ENCODE peak calls at places on chromosomes 11 and 22, in seven cellular contexts. F, S, P, J, G, V and K are unnamed samples.

GRCh38 chr11:13260196-13260962 is 17.2 kb upstream of the BMAL1 start:
- DNase-seq in P (no peak), J (no peak), F (no peak), G (no peak), V (no peak), S (peak), K (no peak)

GRCh38 chr11:12017243-12017678 is 8.8 kb upstream of the DKK3 start:
- DNase-seq in J (peak), F (no peak), P (no peak), S (peak), V (no peak), G (no peak), K (no peak)

GRCh38 chr11:129249351-129249750 is 57.2 kb upstream of the ARHGAP32 start:
- DNase-seq in S (peak), V (no peak), P (no peak), G (no peak), J (peak), F (no peak), K (no peak)

GRCh38 chr11:119319136-119319701 is 2.3 kb upstream of the MCAM start:
- DNase-seq in F (no peak), V (no peak), G (no peak), P (no peak), J (no peak), S (no peak), K (peak)

GRCh38 chr22:36297568-36297967 is 44.6 kb downstream of the APOL1 start:
- DNase-seq in P (no peak), F (no peak), S (no peak), V (no peak), G (no peak), J (no peak), K (no peak)

GRCh38 chr11:61973603-61974162 is 6.2 kb upstream of the FTH1 start:
- DNase-seq in J (no peak), P (no peak), G (no peak), F (no peak), S (peak), V (no peak), K (peak)

GRCh38 chr22:44389926-44390925 is 77.5 kb upstream of the SHISAL1 start:
- DNase-seq in G (no peak), P (no peak), F (no peak), S (no peak), J (no peak), V (no peak), K (no peak)

GRCh38 chr22:46053563-46054090 is 76.7 kb upstream of the WNT7B start:
- DNase-seq in P (no peak), F (no peak), S (no peak), J (peak), G (no peak), V (no peak), K (no peak)

GRCh38 chr11:125903753-125904659 is at the start of gene DDX25:
- DNase-seq in V (peak), G (peak), P (peak), S (no peak), F (peak), J (no peak), K (no peak)

GRCh38 chr11:117492578-117493251 is 165.1 kb downstream of the CEP164 start:
- DNase-seq in J (no peak), V (peak), G (peak), S (no peak), P (peak), F (peak), K (no peak)

GRCh38 chr11:57900315-57900714 is 123.4 kb upstream of the OR9Q1 start:
- DNase-seq in P (no peak), G (no peak), S (no peak), F (peak), V (no peak), J (no peak), K (peak)

GRCh38 chr11:128776088-128776433 is 82.2 kb downstream of the FLI1 start:
- DNase-seq in S (no peak), V (no peak), J (no peak), G (no peak), P (no peak), F (peak), K (no peak)

GRCh38 chr22:49326558-49326957 is 501.1 kb downstream of the BRD1 start:
- DNase-seq in S (no peak), V (no peak), G (no peak), J (no peak), P (no peak), F (no peak), K (no peak)

GRCh38 chr11:17257200-17257599 is 19.3 kb upstream of the NUCB2 start:
- DNase-seq in P (no peak), G (no peak), S (peak), J (peak), V (no peak), F (no peak), K (no peak)

GRCh38 chr11:18364495-18365047 is 29.8 kb upstream of the LDHA start:
- DNase-seq in S (no peak), F (no peak), G (no peak), V (no peak), P (no peak), J (no peak), K (peak)

GRCh38 chr22:20354238-20354975 is 34.5 kb upstream of the DGCR6L start:
- DNase-seq in V (peak), J (no peak), F (no peak), G (no peak), P (peak), S (no peak), K (no peak)

GRCh38 chr11:72569966-72570892 is 104.0 kb downstream of the PDE2A start:
- DNase-seq in J (peak), V (no peak), S (peak), F (no peak), P (peak), G (no peak), K (peak)

GRCh38 chr11:72712168-72712721 is 38.0 kb upstream of the PDE2A start:
- DNase-seq in G (no peak), V (no peak), J (no peak), F (no peak), S (peak), P (no peak), K (no peak)

GRCh38 chr11:124644426-124645280 is 22.0 kb downstream of the TBRG1 start:
- DNase-seq in G (peak), S (peak), J (peak), F (peak), P (peak), V (peak), K (peak)

GRCh38 chr11:67642490-67643120 is 3.0 kb upstream of the TBX10 start:
- DNase-seq in S (no peak), F (no peak), G (no peak), V (no peak), P (no peak), J (no peak), K (no peak)

GRCh38 chr11:126113515-126113957 is 50.9 kb upstream of the CDON start:
- DNase-seq in J (peak), P (no peak), G (no peak), F (peak), S (peak), V (no peak), K (peak)

GRCh38 chr22:31575190-31575589 is 78.9 kb downstream of the SFI1 start:
- DNase-seq in S (no peak), P (no peak), V (no peak), J (no peak), G (no peak), F (no peak), K (peak)

GRCh38 chr11:132742929-132743328 is 789.4 kb downstream of the OPCML start:
- DNase-seq in J (no peak), G (no peak), F (no peak), S (no peak), P (no peak), V (no peak), K (no peak)

GRCh38 chr11:2377511-2378443 is 667 bp downstream of the CD81 start:
- DNase-seq in F (peak), V (peak), G (peak), S (peak), P (peak), J (peak), K (no peak)

DNA sequence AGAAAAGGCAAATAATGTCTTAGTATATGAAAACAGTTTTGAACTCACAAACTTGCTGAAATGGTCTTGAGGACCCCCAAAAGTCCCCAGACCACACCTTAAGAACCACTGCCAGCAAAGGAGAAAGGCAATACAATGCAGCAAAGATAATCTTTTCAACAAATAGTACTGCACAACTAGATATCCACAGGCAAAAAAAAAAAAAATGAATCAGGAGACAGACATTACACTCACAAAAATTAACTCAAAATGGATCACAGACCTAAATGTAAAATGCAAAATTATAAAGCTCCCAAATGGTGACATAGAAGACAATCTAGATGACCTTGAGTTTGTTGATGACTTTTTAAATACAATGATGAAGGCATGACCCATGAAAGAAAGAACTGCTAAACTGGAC is 8.3 kb downstream of the PICALM start:
- DNase-seq in G (no peak), P (no peak), S (no peak), V (no peak), J (no peak), F (no peak), K (no peak)
- H3K4me2 ChIP-seq in G (no peak), P (no peak), S (no peak), V (no peak), J (no peak), F (no peak), K (no peak)

GRCh38 chr11:95095858-95096587 is 6.4 kb downstream of the ENDOD1 start:
- DNase-seq in V (no peak), S (peak), P (no peak), G (no peak), J (peak), F (no peak), K (no peak)
- H3K4ac ChIP-seq in V (no peak), S (no peak), P (no peak), G (no peak), J (no peak), F (no peak), K (no peak)

GRCh38 chr11:88861618-88862017 is 204.2 kb downstream of the GRM5 start:
- DNase-seq in S (no peak), V (no peak), J (no peak), P (no peak), G (no peak), F (no peak), K (no peak)
- H3K18ac ChIP-seq in S (no peak), V (no peak), J (no peak), P (no peak), G (no peak), F (no peak), K (no peak)

DNA sequence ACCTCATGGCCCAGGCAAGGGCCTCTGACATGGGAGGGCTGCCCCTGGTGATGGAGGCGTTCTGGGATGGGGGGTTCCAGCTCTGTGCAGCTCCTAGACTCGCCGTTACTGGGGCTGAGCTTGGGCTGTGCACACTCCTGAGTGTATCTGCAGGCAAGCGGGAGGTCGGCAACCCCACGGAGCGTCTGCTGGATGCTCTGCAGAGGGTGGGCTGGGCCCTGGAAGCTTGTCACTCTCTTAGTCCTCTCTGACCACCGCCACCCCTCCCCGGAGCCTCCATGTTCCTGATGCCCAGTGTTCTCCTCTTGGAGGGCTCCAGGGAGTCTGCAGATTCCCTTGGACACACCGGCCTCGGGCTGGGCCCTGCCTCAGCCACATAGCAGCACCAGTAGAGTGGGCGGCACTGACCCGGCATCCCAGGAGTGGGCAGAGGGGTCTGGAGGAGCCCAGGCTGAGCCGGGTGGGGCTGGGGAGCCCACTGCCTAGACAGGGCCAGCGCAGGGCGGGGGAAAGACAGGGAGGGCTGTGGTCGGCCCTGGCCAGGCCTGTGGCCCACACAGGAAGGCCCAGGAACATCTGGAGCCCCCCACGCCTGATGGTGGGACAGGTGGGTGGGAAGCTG is 20.6 kb upstream of the MUC5B start:
- DNase-seq in J (no peak), S (no peak), P (peak), V (no peak), F (peak), G (no peak), K (no peak)
- H3K4me2 ChIP-seq in J (no peak), S (no peak), P (no peak), V (no peak), F (no peak), G (peak), K (no peak)

DNA sequence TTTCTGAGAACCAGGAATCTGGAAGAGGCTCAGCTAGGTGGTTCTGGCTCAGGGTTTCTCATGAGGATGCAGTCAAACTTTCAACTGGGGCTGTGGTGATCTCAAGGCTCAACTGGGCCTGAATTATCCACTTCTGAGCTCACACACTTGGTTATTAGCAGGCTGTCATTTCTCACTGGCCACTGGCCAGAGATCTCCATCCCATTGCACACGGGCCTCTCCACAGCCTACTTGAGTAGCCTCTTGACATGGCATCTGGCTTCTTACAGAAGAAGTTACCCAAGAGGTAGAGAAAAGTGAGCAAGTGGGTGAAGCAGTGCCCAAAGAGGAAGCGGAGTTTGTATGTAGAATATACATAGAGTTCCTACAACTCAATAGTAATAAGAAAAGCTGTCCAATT is 16.0 kb downstream of the CALCA start:
- DNase-seq in F (no peak), G (no peak), V (no peak), P (no peak), J (no peak), S (no peak), K (no peak)
- H3K4ac ChIP-seq in F (no peak), G (no peak), V (no peak), P (no peak), J (no peak), S (no peak), K (no peak)

GRCh38 chr11:110059706-110060430 is 33.3 kb upstream of the ZC3H12C start:
- DNase-seq in G (no peak), V (no peak), S (no peak), J (peak), F (no peak), P (no peak), K (no peak)

GRCh38 chr11:110070176-110070575 is 23.0 kb upstream of the ZC3H12C start:
- DNase-seq in J (no peak), G (no peak), F (no peak), S (peak), P (no peak), V (no peak), K (no peak)

GRCh38 chr11:110069158-110069737 is 23.9 kb upstream of the ZC3H12C start:
- DNase-seq in V (no peak), S (peak), P (no peak), J (peak), F (no peak), G (no peak), K (no peak)

GRCh38 chr11:110065189-110065588 is 28.0 kb upstream of the ZC3H12C start:
- DNase-seq in G (no peak), V (no peak), J (no peak), F (peak), S (no peak), P (no peak), K (peak)
- H3K18ac ChIP-seq in G (no peak), V (no peak), J (no peak), F (no peak), S (no peak), P (no peak), K (no peak)